ENCODE peak calls at places on chromosomes 5 and 9, in eight cellular contexts. Q is activated naive CD4-positive, alpha-beta T cell treated with Interleukin-2 at 50 U/mL for 16 hours; B is stimulated activated CD8-positive, alpha-beta memory T cell treated with anti-CD3 and anti-CD28 coated beads, Interleukin-2, amount 100 ng/mL, for 1 hour; C is GM04503; D is stomach; U is midbrain; O is cardiac muscle cell; A is activated T-cell treated with anti-CD3 and anti-CD28 coated beads, Interleukin-2, amount 50 U/mL, for 72 hours. Y is an unnamed sample.

GRCh38 chr5:96336351-96336985 is 96.6 kb downstream of the PCSK1 start:
- DNase-seq in Q (peak; percentile 57), B (no peak), C (no peak), D (peak; percentile 80), U (peak; percentile 86), O (peak; percentile 87), A (peak; percentile 61), Y (peak; percentile 66)

GRCh38 chr9:123353984-123354591 is 1.9 kb upstream of the CRB2 start:
- DNase-seq in Q (peak; percentile 60), B (no peak), C (no peak), D (peak; percentile 72), U (peak; percentile 45), O (peak; percentile 85), A (peak; percentile 68), Y (peak; percentile 79)

GRCh38 chr5:1542755-1543154 is 19.0 kb upstream of the LPCAT1 start:
- DNase-seq in Q (no peak), B (no peak), C (peak; percentile 42), D (peak; percentile 65), U (no peak), O (no peak), A (no peak), Y (no peak)

GRCh38 chr5:179793470-179794139 is at the start of gene LTC4S:
- DNase-seq in Q (peak; percentile 42), B (no peak), C (peak; percentile 20), D (peak; percentile 71), U (peak; percentile 55), O (no peak), A (peak; percentile 49), Y (no peak)

GRCh38 chr5:14775857-14776256 is 95.7 kb downstream of the ANKH start:
- DNase-seq in Q (no peak), B (no peak), C (no peak), D (peak; percentile 57), U (no peak), O (no peak), A (no peak), Y (no peak)

GRCh38 chr9:29078063-29078660 is 1504.9 kb upstream of the C9orf72 start:
- DNase-seq in Q (no peak), B (no peak), C (no peak), D (no peak), U (no peak), O (no peak), A (no peak), Y (no peak)

GRCh38 chr9:134299068-134299467 is 27.2 kb upstream of the RXRA start:
- DNase-seq in Q (no peak), B (no peak), C (no peak), D (no peak), U (no peak), O (no peak), A (no peak), Y (no peak)

GRCh38 chr5:3615217-3615616 is 19.6 kb downstream of the IRX1 start:
- DNase-seq in Q (no peak), B (no peak), C (no peak), D (no peak), U (no peak), O (no peak), A (no peak), Y (no peak)

GRCh38 chr5:33369470-33370134 is 71.2 kb upstream of the TARS1 start:
- DNase-seq in Q (no peak), B (no peak), C (no peak), D (no peak), U (no peak), O (no peak), A (no peak), Y (no peak)

GRCh38 chr5:38994329-38994927 is 79.8 kb downstream of the RICTOR start:
- DNase-seq in Q (no peak), B (no peak), C (no peak), D (no peak), U (peak; percentile 68), O (peak; percentile 67), A (no peak), Y (no peak)

GRCh38 chr5:172548311-172548731 is 92.7 kb upstream of the NEURL1B start:
- DNase-seq in Q (no peak), B (no peak), C (no peak), D (no peak), U (peak; percentile 33), O (no peak), A (no peak), Y (no peak)

GRCh38 chr5:133326361-133326760 is 274.5 kb downstream of the HSPA4 start:
- DNase-seq in Q (no peak), B (no peak), C (no peak), D (no peak), U (no peak), O (no peak), A (no peak), Y (no peak)